ENCODE peak calls at places on chromosomes 6 and 20, in five cellular contexts. X, N, J, G and C are unnamed samples.
A peak's percentile ranks its signal among the peaks of the same experiment; 100 is the strongest.

GRCh38 chr6:75118925-75119515 is 86.8 kb downstream of the COL12A1 start:
- DNase-seq in N (no peak), J (no peak), G (no peak), X (no peak), C (no peak)

GRCh38 chr6:138555294-138555988 is 56.1 kb upstream of the NHSL1 start:
- DNase-seq in G (no peak), N (no peak), J (no peak), X (no peak), C (no peak)

GRCh38 chr20:43936371-43936770 is 21.7 kb downstream of the TOX2 start:
- DNase-seq in X (no peak), G (no peak), N (no peak), J (no peak), C (no peak)

GRCh38 chr6:27863962-27864905 is 48.0 kb downstream of the OR2B2 start:
- DNase-seq in J (no peak), X (no peak), N (peak; percentile 60), G (peak; percentile 86), C (no peak)

GRCh38 chr6:42140756-42141602 is 1.4 kb downstream of the C6orf132 start:
- DNase-seq in N (no peak), X (peak; percentile 73), J (no peak), G (no peak), C (no peak)

GRCh38 chr20:17648306-17648646 is 33.8 kb downstream of the RRBP1 start:
- DNase-seq in N (peak; percentile 86), X (no peak), G (peak; percentile 88), J (no peak), C (no peak)

GRCh38 chr6:41548098-41548840 is 2.1 kb downstream of the FOXP4 start:
- DNase-seq in N (peak; percentile 73), J (no peak), G (peak; percentile 83), X (no peak), C (no peak)

GRCh38 chr6:143940011-143940597 is 68.0 kb downstream of the PLAGL1 start:
- DNase-seq in J (peak; percentile 81), X (no peak), G (no peak), N (no peak), C (no peak)

GRCh38 chr6:133610271-133610840 is 278.6 kb upstream of the TCF21 start:
- DNase-seq in N (no peak), X (no peak), J (no peak), G (no peak), C (no peak)

GRCh38 chr6:143097224-143097795 is 36.6 kb downstream of the AIG1 start:
- DNase-seq in X (no peak), J (no peak), G (no peak), N (no peak), C (no peak)

GRCh38 chr6:143441680-143442359 is 8.7 kb downstream of the ADAT2 start:
- DNase-seq in X (no peak), J (no peak), G (no peak), N (no peak), C (no peak)

GRCh38 chr6:95785785-95786184 is 208.4 kb downstream of the MANEA start:
- DNase-seq in J (no peak), G (no peak), N (no peak), X (no peak), C (no peak)

GRCh38 chr6:148538251-148539190 is 195.9 kb downstream of the SASH1 start:
- DNase-seq in G (no peak), N (no peak), X (no peak), J (no peak), C (no peak)

GRCh38 chr20:49366687-49367086 is 88.8 kb upstream of the ZNFX1 start:
- DNase-seq in G (no peak), X (no peak), J (no peak), N (no peak), C (no peak)

GRCh38 chr6:140046030-140046632 is 671.7 kb upstream of the CITED2 start:
- DNase-seq in G (no peak), N (no peak), X (no peak), J (no peak), C (no peak)

GRCh38 chr6:14023855-14024254 is 93.7 kb upstream of the CD83 start:
- DNase-seq in N (no peak), X (no peak), J (no peak), G (no peak), C (no peak)

GRCh38 chr20:24134284-24134683 is 145.7 kb upstream of the GGTLC1 start:
- DNase-seq in J (no peak), G (no peak), X (no peak), N (no peak), C (no peak)

DNA sequence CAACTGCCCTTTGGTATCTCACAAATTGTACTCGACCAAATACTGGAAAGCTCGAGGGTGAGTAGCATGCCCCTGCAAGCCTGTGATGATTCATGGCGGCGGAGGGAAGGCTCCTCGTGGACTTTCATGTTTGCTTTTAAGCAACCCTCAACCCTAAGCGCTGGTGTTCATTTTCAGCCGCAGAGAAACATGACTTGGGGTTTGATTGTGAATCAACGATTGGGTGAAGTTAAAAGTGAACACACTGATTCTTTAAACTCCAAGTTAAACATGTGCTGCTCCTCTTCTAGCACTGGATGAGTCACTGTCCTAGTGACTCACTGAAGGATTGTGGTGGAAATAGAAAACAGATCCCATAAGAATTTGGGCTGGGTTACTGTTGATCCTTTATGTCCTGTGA is 8.3 kb downstream of the CD109 start:
- DNase-seq in G (no peak), N (no peak), X (no peak), J (no peak), C (no peak)
- H3K27ac ChIP-seq in G (no peak overlapping the region), N (no peak overlapping the region), X (peak overlapping the region; percentile 10), J (no peak overlapping the region), C (no peak overlapping the region)

DNA sequence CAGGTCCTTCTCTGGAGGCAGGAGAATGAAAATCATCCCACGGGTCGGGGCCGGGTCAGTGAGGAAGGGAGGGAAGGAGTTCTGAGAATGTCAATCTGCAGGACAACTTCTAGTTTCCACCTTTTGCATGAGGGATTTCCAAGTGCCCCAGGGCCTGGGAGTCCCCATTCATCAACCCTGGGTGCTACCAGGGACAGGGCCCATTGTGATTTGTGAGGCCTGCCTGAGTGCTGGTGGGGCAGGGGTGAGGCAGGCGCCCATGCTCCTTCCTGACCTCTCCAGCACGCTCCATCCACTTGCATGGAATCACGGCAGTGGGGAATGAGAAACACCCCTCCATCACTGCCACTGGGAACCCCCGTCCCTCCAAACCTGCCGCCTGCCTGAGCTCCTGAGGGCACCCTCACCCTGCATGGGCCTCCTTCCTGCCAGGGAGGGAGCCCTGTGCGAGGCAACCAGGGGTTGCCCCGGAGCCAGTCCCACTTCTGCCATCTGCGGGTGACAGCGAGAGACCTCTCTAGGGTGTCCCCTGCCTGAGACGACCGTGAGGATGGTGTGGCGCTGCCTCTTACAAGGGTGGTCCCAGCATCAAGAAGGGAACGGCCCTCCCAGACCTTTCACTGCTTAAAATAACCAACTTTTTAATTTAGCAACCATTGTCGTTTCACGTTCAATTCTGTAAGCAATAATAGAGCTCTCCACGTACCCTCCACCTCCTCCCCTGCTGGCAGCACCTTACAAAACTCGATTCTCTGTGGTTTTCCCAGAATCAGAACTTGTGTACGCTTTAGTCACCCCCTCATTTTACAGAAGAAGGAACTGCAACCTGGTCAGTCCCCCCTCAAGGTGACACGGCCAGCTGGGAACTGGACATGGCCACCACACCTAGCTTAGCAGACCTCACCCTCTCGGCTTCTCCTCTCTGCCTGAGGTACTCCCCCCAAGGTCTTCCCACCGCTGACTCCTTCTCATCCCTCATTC is 28.6 kb downstream of the PMEPA1 start:
- DNase-seq in J (no peak), G (peak; percentile 91), X (no peak), N (no peak), C (no peak)
- H3K4me1 ChIP-seq in J (no peaks in the 10 kb centered on the region), G (peaks cover 26% of the 10 kb centered on the region), X (peaks cover 100% of the 10 kb centered on the region), N (peaks cover 15% of the 10 kb centered on the region), C (peaks cover 68% of the 10 kb centered on the region)

GRCh38 chr6:25953733-25954132 is 8.9 kb upstream of the TRIM38 start:
- DNase-seq in X (no peak), G (no peak), N (no peak), J (no peak), C (no peak)

GRCh38 chr6:25954756-25955155 is 7.8 kb upstream of the TRIM38 start:
- DNase-seq in J (no peak), G (no peak), N (no peak), X (no peak), C (no peak)

GRCh38 chr6:25952535-25952934 is 10.1 kb upstream of the TRIM38 start:
- DNase-seq in X (no peak), N (no peak), J (no peak), G (no peak), C (no peak)

GRCh38 chr6:25958700-25959162 is 3.9 kb upstream of the TRIM38 start:
- DNase-seq in N (no peak), J (peak; percentile 50), G (no peak), X (no peak), C (no peak)

DNA sequence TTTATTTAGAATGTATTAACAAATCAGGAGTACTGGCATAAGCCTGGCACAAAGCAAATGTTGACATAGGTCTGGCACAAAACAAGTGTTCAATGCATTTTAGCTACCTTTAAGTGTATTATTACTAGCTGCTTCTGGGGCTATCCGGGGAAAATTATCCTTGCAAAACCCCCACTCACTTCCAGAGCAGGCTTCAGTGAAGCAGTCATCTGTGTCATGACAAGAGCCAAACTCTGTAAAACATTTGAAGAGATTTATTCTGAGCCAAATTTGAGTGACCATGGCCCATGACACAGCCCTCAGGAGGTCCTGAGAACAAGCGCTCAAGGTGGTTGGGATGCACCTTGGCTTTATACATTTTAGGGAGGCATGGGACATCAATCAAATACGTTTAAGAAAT is 6.4 kb upstream of the TRIM38 start:
- DNase-seq in G (no peak), N (no peak), J (no peak), X (no peak), C (no peak)
- H3K27ac ChIP-seq in G (no peak overlapping the region), N (no peak overlapping the region), J (no peak overlapping the region), X (no peak overlapping the region), C (no peak overlapping the region)

GRCh38 chr6:128507337-128508310 is 12.8 kb downstream of the PTPRK start:
- DNase-seq in X (no peak), G (no peak), J (no peak), N (no peak), C (no peak)

GRCh38 chr6:128508588-128509296 is 11.7 kb downstream of the PTPRK start:
- DNase-seq in J (no peak), N (no peak), X (no peak), G (no peak), C (no peak)

GRCh38 chr6:128500017-128500416 is 20.4 kb downstream of the PTPRK start:
- DNase-seq in X (no peak), J (no peak), G (no peak), N (no peak), C (no peak)

GRCh38 chr6:128505603-128506002 is 14.8 kb downstream of the PTPRK start:
- DNase-seq in N (no peak), X (no peak), G (no peak), J (no peak), C (no peak)

DNA sequence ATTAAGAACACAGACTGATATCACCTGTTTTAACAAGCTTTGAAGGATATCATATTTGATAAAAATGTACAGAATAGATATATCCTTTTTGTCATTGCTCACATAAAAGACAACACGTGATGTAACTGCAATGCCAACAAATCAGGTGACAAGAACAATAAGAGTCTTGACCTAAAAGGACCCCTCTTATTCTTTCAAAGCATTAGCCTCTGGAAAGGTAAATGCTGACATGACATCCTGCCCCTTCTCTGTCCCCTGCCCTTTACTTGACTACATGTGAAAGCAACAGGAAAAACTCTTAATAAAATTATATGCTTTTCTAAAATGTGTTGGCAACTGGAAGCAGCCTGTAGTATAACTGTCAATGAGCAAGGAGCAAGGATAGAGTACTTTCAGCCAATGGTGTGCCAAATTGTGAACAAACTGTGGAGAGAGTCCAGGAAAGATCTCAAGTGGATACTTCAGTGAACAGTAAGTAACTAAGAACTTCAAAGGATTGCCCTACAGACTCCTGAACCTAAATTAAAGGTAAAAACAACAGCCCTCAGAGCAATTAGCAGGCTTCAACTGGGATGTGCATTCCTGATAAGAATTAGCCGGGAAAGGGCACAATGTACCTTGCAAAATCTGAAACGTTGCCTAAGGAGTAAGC is 16.3 kb downstream of the PTPRK start:
- DNase-seq in G (no peak), X (no peak), N (no peak), J (no peak), C (no peak)
- H3K4me1 ChIP-seq in G (no peaks in the 10 kb centered on the region), X (peaks cover 64% of the 10 kb centered on the region), N (peaks cover 36% of the 10 kb centered on the region), J (no peaks in the 10 kb centered on the region), C (no peaks in the 10 kb centered on the region)